ENCODE peak calls at places on chromosomes 3 and 15, in ten cellular contexts. H is WTC11, P is colonic mucosa, A is cardiac fibroblast, N is psoas muscle, U is lower lobe of right lung, O is A549, J is ovary, F is Peyer's patch, X is mucosa of descending colon. T is an unnamed sample.

GRCh38 chr3:18247776-18248310 is 177.3 kb downstream of the SATB1 start:
- DNase-seq in X (no peak), F (no peak), U (no peak), J (no peak), A (no peak), H (no peak), O (no peak), N (no peak), P (no peak), T (no peak)

GRCh38 chr3:195251336-195252065 is 19.5 kb downstream of the XXYLT1 start:
- DNase-seq in O (no peak), P (peak), H (no peak), X (no peak), J (peak), N (no peak), U (no peak), A (no peak), F (peak), T (no peak)

GRCh38 chr15:29770796-29771195 is 51.5 kb downstream of the TJP1 start:
- DNase-seq in O (peak), H (no peak), J (no peak), F (no peak), P (no peak), X (no peak), U (no peak), A (peak), N (no peak), T (no peak)

GRCh38 chr15:91055548-91056331 is 33.3 kb upstream of the VPS33B start:
- DNase-seq in U (no peak), P (peak), H (peak), O (peak), F (peak), A (peak), X (peak), J (no peak), N (peak), T (peak)

GRCh38 chr15:31265090-31265870 is 61.4 kb upstream of the KLF13 start:
- DNase-seq in A (no peak), H (peak), J (peak), U (no peak), P (peak), X (peak), N (no peak), O (no peak), F (peak), T (no peak)

GRCh38 chr3:94704467-94704866 is 641.6 kb downstream of the NSUN3 start:
- DNase-seq in H (no peak), N (no peak), J (no peak), A (no peak), U (no peak), P (no peak), F (no peak), O (no peak), X (no peak), T (no peak)

GRCh38 chr3:189570916-189571315 is 60.3 kb upstream of the TP63 start:
- DNase-seq in N (no peak), F (no peak), P (no peak), A (no peak), X (no peak), U (no peak), O (no peak), H (no peak), J (no peak), T (no peak)

GRCh38 chr3:53420831-53421230 is 73.5 kb upstream of the DCP1A start:
- DNase-seq in P (no peak), O (no peak), N (no peak), J (no peak), A (no peak), H (no peak), U (no peak), F (no peak), X (no peak), T (no peak)

GRCh38 chr3:18079739-18080138 is 337.3 kb upstream of the TBC1D5 start:
- DNase-seq in J (no peak), U (no peak), H (no peak), A (peak), F (no peak), O (no peak), P (no peak), X (no peak), N (no peak), T (no peak)

GRCh38 chr3:142216321-142216720 is 9.1 kb downstream of the GK5 start:
- DNase-seq in J (no peak), A (no peak), P (peak), F (no peak), N (no peak), O (no peak), U (no peak), X (no peak), H (no peak), T (no peak)

GRCh38 chr15:88636654-88637053 is 2.2 kb upstream of the ISG20 start:
- DNase-seq in H (no peak), U (no peak), A (no peak), X (peak), O (no peak), P (no peak), F (no peak), N (no peak), J (no peak), T (no peak)

GRCh38 chr15:56844892-56845291 is 73.6 kb upstream of the TCF12 start:
- DNase-seq in F (no peak), A (no peak), N (no peak), P (no peak), H (no peak), X (no peak), J (no peak), U (no peak), O (no peak), T (no peak)

GRCh38 chr15:38611228-38611627 is 46.6 kb upstream of the RASGRP1 start:
- DNase-seq in F (no peak), P (no peak), U (no peak), O (no peak), N (no peak), A (no peak), X (no peak), J (no peak), H (no peak), T (no peak)

DNA sequence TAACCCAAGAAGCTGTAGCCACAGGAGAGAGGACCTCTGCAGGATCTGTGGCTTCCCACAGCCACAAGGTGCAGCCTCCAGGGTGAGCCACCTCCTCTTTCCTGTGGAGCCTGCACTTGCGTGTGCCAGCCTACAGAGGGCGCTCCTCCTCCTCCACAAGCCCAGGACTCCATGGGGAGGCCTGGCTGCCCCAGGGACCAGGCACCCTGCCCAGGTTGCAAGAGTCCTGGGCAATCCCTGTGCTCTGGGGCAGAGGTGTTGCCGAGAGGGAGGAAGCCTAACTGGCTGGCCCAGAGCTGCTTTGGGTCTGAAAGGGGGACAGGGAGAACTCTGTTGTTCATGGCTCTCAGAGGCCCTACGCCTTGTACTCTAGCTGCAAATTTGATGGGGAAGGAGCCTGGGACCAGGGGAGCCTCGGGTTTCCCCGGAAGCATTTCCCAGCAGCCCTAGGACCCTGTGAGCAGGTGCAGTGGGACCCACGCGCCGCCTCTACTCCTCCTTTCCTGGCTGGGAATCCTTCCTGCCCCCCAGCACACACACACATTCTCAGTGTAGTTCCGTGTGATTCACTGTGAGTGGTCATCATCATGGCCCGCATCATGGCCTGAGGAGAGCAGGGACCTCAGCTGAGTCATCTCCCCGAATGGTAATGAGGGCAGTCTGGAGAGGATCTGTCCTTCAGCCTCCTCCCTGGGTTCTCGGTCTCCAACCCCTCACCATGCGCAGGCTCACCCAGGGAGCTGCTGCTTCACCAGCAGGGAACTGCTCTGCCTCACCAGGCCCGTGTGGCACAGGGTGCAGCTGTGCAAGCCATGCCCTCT is 24.3 kb downstream of the TBC1D21 start:
- DNase-seq in N (peak), X (peak), F (peak), P (peak), O (peak), H (peak), U (peak), J (no peak), A (peak), T (peak)
- TF ChIP-seq CTCF in N (peak), X (peak), F (no peak), P (peak), O (peak), H (peak), U (peak), J (no peak), A (peak), T (peak)

GRCh38 chr3:9820944-9821343 is 10.9 kb downstream of the TTLL3 start:
- DNase-seq in X (no peak), P (no peak), U (no peak), O (peak), N (no peak), H (peak), F (no peak), J (no peak), A (peak), T (no peak)
- TF ChIP-seq CTCF in X (no peak), P (no peak), U (peak), O (peak), N (no peak), H (peak), F (no peak), J (no peak), A (peak), T (no peak)

GRCh38 chr3:106438916-106439315 is 570.1 kb upstream of the CBLB start:
- DNase-seq in O (no peak), J (no peak), P (no peak), N (no peak), X (no peak), F (no peak), A (no peak), H (no peak), U (no peak), T (no peak)
- TF ChIP-seq CTCF in O (no peak), J (no peak), P (no peak), N (no peak), X (no peak), F (no peak), A (no peak), H (no peak), U (no peak), T (no peak)

GRCh38 chr15:40594429-40594836 is 384 bp downstream of the KNL1 start:
- DNase-seq in N (peak), F (peak), P (peak), A (peak), O (peak), H (peak), U (peak), J (no peak), X (peak), T (no peak)
- TF ChIP-seq CTCF in N (no peak), F (no peak), P (no peak), A (peak), O (no peak), H (no peak), U (no peak), J (no peak), X (no peak), T (peak)

GRCh38 chr3:115937054-115937453 is 313.7 kb downstream of the GAP43 start:
- DNase-seq in N (no peak), F (no peak), H (no peak), P (no peak), A (peak), U (no peak), X (no peak), O (no peak), J (no peak), T (no peak)
- TF ChIP-seq CTCF in N (no peak), F (no peak), H (peak), P (no peak), A (peak), U (peak), X (no peak), O (peak), J (no peak), T (peak)

T was measured in AG09319.